ENCODE peak calls at places on chromosome 13, in six cellular contexts. A, B, J, Y, K and D are unnamed samples.

GRCh38 chr13:29520671-29521070 is 74.8 kb downstream of the SLC7A1 start:
- DNase-seq in K (no peak), B (peak), Y (no peak), A (peak), J (peak), D (peak)

GRCh38 chr13:49539313-49539712 is 43.6 kb downstream of the PHF11 start:
- DNase-seq in K (peak), B (no peak), Y (no peak), A (peak), J (no peak), D (no peak)

GRCh38 chr13:31045621-31046081 is 113.2 kb downstream of the TEX26 start:
- DNase-seq in Y (peak), J (peak), B (peak), K (peak), A (peak), D (peak)

GRCh38 chr13:85236431-85236830 is 562.8 kb downstream of the SLITRK6 start:
- DNase-seq in J (no peak), B (peak), K (no peak), A (peak), Y (no peak), D (peak)

GRCh38 chr13:36133950-36134349 is 2.8 kb upstream of the DCLK1 start:
- DNase-seq in B (no peak), K (no peak), Y (no peak), A (peak), J (no peak), D (no peak)

GRCh38 chr13:34019870-34020269 is 201.9 kb downstream of the RFC3 start:
- DNase-seq in K (no peak), Y (no peak), J (no peak), A (no peak), B (peak), D (peak)

GRCh38 chr13:79678100-79678499 is 197.1 kb downstream of the NDFIP2 start:
- DNase-seq in J (no peak), A (peak), K (no peak), B (peak), Y (no peak), D (peak)

GRCh38 chr13:69474286-69474685 is 633.3 kb upstream of the ATXN8OS start:
- DNase-seq in Y (no peak), A (no peak), K (no peak), J (no peak), B (peak), D (no peak)

GRCh38 chr13:106492576-106493323 is 42.7 kb downstream of the EFNB2 start:
- DNase-seq in A (no peak), Y (no peak), J (no peak), K (no peak), B (no peak), D (no peak)

GRCh38 chr13:51938454-51938853 is 72.8 kb downstream of the ATP7B start:
- DNase-seq in J (no peak), B (no peak), A (no peak), Y (no peak), K (no peak), D (no peak)

GRCh38 chr13:69704311-69704710 is 403.3 kb upstream of the ATXN8OS start:
- DNase-seq in J (no peak), Y (no peak), K (no peak), A (peak), B (peak), D (peak)

GRCh38 chr13:45121421-45121820 is 1.1 kb downstream of the GTF2F2 start:
- DNase-seq in A (peak), K (peak), B (peak), J (no peak), Y (no peak), D (peak)

GRCh38 chr13:107867701-107868661 is 347.4 kb downstream of the LIG4 start:
- DNase-seq in A (peak), J (no peak), Y (no peak), K (no peak), B (peak), D (peak)

GRCh38 chr13:51913421-51914136 is 51.8 kb downstream of the CCDC70 start:
- DNase-seq in Y (no peak), J (no peak), B (no peak), K (no peak), A (no peak), D (no peak)

DNA sequence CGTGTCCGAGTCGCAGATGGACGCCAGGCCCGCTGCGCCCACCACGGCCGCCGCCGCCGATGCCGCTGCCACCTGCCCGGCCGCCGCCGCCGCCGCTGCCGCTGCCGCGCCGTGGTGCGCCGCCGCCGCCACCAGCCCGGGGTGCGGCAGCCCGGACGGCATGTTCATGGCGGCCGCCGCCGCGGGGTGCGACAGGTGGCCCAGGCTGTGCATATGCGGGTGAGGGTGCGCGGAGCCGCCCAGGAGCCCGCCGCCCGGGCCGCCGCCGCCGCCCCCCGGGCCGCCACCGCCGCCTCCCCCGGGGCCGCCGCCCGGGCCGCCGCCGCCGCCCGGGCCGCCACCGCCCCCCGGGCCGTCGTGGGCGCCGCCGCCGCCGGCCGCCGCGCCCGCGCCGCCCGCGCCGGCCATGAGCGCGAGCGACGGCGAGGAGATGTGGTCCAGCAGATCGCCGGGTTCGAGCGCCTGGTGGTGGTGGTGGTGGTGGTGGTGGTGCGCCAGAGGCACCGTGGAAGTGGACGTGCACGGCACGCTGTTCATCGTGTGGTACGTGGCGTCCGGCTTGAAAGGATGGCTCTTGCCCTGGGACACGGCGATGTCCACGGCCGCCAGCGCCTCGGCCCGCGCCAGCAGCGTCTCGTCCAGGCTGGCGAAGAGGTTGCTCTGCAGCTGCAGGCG is 1.3 kb downstream of the POU4F1 start:
- DNase-seq in A (no peak), K (no peak), B (no peak), J (no peak), Y (no peak), D (no peak)
- H3K4me3 ChIP-seq in A (no peak), K (no peak), B (no peak), J (no peak), Y (peak), D (no peak)

GRCh38 chr13:87123987-87124784 is 547.0 kb upstream of the SLITRK5 start:
- DNase-seq in K (no peak), B (peak), J (peak), A (peak), Y (no peak), D (peak)
- H3K4me3 ChIP-seq in K (no peak), B (no peak), J (no peak), A (no peak), Y (no peak), D (no peak)

GRCh38 chr13:78657699-78658629 is 991 bp downstream of the OBI1 start:
- DNase-seq in J (no peak), K (no peak), Y (no peak), A (peak), B (peak), D (peak)

GRCh38 chr13:78660130-78660857 is 1.3 kb upstream of the OBI1 start:
- DNase-seq in B (peak), J (no peak), A (no peak), Y (peak), K (peak), D (no peak)

GRCh38 chr13:78658630-78659449 is at the start of gene OBI1:
- DNase-seq in B (peak), A (peak), J (peak), Y (peak), K (peak), D (peak)

GRCh38 chr13:78662467-78662866 is 3.5 kb upstream of the OBI1 start:
- DNase-seq in B (no peak), Y (no peak), A (no peak), K (peak), J (no peak), D (no peak)

GRCh38 chr13:78659450-78660110 is 625 bp upstream of the OBI1 start:
- DNase-seq in K (no peak), B (no peak), J (no peak), A (no peak), Y (no peak), D (peak)
- H3K4me3 ChIP-seq in K (peak), B (peak), J (peak), A (peak), Y (peak), D (peak)

DNA sequence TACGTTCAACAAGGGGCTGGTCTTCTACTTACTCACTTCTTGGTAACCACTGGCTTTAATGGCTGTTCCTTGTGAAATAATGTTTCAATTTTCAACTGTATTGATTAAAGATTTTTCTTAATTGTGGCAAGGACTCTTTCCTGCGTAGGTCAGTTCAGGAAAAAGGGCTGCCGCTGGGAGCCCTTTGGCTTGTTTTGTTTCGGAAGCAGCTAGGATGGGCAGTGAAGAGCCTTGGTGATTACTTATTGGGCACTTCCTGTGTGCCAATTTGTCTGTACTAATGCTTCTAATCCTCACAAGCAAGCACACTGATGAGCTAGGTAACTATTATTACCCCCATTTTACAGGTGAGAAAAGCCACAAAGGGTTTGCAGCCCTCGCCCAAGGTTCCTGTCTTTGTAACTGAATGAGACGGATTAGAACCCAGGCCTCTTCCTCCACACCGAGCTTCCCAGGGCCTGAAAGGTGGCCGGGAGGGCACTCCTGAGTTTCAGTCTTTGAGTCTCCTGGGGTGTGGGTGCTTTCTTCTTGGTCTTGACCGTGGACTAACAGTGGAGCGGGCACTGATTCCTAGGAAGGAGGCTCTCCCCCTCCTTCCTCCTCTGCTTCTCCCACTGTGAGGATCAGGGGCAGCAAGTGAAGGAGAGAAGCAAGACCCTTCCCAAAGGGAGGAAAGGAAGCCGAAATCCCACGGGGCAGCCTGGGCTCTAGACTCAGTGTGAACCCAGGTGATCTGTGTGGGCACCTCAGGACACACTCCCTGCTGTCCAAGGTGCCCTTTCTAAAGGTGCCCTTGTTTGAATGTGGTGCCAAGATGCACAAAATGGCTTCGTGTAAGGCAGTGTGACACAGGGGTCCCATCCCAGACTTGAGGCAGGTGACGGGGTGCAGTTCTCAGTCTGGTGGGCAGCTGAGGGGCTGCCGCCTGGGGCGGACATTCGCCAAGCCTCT is 3.7 kb downstream of the COL4A2 start:
- DNase-seq in J (no peak), Y (no peak), K (no peak), A (no peak), B (no peak), D (no peak)
- H3K4me3 ChIP-seq in J (no peak), Y (peak), K (no peak), A (peak), B (no peak), D (peak)

GRCh38 chr13:28493740-28494536 is 990 bp downstream of the FLT1 start:
- DNase-seq in Y (no peak), A (no peak), K (no peak), J (no peak), B (no peak), D (no peak)

GRCh38 chr13:28495586-28496564 is 947 bp upstream of the FLT1 start:
- DNase-seq in Y (no peak), J (no peak), B (no peak), K (no peak), A (peak), D (no peak)

GRCh38 chr13:28494537-28494860 is 429 bp downstream of the FLT1 start:
- DNase-seq in J (no peak), Y (no peak), B (no peak), K (no peak), A (peak), D (no peak)

GRCh38 chr13:28492527-28493367 is 2.2 kb downstream of the FLT1 start:
- DNase-seq in J (no peak), Y (no peak), A (no peak), K (peak), B (no peak), D (no peak)

GRCh38 chr13:28494861-28495585 is at the start of gene FLT1:
- DNase-seq in B (peak), K (peak), J (no peak), A (peak), Y (peak), D (no peak)
- H3K4me3 ChIP-seq in B (peak), K (no peak), J (peak), A (peak), Y (peak), D (peak)

DNA sequence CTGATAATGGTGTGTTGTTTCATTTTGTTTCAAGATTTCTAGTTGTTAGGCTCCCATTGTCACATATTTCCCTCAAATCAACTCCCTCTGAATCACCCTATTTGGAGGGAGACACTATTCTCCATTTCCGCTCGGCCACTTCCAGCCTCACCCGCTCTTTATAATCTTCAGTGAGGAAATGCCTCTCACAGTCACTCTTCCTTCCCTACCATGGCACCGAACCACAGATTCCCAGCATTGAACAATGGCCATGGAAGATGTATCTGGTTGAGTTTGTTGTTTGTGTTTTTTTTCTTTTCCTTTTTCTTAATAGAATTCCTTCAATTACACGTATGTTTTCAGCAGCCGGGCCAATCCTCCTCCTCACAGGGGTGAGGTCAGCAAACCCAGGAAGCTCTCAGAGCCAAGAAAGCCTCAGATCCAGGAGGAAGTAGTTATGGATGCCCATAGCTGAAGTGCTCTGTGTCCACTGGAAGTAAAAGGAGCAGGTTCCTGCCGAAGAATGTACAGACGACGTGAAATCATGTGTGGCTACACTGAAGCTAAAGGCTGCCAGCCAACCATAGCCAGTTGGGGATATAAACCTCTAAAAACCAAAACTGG is 472.1 kb downstream of the FOXO1 start:
- DNase-seq in Y (no peak), J (no peak), K (no peak), A (peak), B (peak), D (no peak)
- H3K4me3 ChIP-seq in Y (peak), J (no peak), K (no peak), A (no peak), B (no peak), D (no peak)